ENCODE peak calls at places on chromosome 16, in eight cellular contexts. Y is SK-N-SH, U is endothelial cell of umbilical vein, M is GM12878, Z is H1, G is HepG2, E is HCT116, L is K562. W is an unnamed sample.

GRCh38 chr16:27824786-27825185 is 238.7 kb downstream of the GSG1L start:
- DNase-seq in Y (no peak), U (no peak), M (no peak), Z (no peak), G (no peak), E (no peak), L (no peak), W (no peak)

GRCh38 chr16:78593352-78593751 is 493.9 kb downstream of the WWOX start:
- DNase-seq in Y (no peak), U (no peak), M (no peak), Z (no peak), G (peak; percentile 30), E (no peak), L (no peak), W (no peak)

GRCh38 chr16:83040174-83040573 is 413.4 kb downstream of the CDH13 start:
- DNase-seq in Y (no peak), U (peak; percentile 18), M (no peak), Z (no peak), G (no peak), E (no peak), L (no peak), W (no peak)

GRCh38 chr16:82810077-82810476 is 183.3 kb downstream of the CDH13 start:
- DNase-seq in Y (no peak), U (no peak), M (no peak), Z (no peak), G (no peak), E (no peak), L (no peak), W (no peak)

GRCh38 chr16:64428463-64428862 is 693.4 kb downstream of the CDH11 start:
- DNase-seq in Y (peak; percentile 6), U (peak; percentile 82), M (no peak), Z (no peak), G (no peak), E (no peak), L (no peak), W (no peak)

GRCh38 chr16:48354877-48355585 is 30.2 kb downstream of the SIAH1 start:
- DNase-seq in Y (no peak), U (no peak), M (no peak), Z (no peak), G (no peak), E (no peak), L (peak; percentile 16), W (no peak)

GRCh38 chr16:64654137-64654652 is 467.7 kb downstream of the CDH11 start:
- DNase-seq in Y (no peak), U (no peak), M (no peak), Z (no peak), G (no peak), E (no peak), L (no peak), W (no peak)

GRCh38 chr16:48300391-48300856 is 53.1 kb upstream of the ABCC11 start:
- DNase-seq in Y (no peak), U (no peak), M (no peak), Z (no peak), G (no peak), E (peak; percentile 26), L (no peak), W (peak; percentile 20)

GRCh38 chr16:81035975-81036750 is 521 bp downstream of the ATMIN start:
- DNase-seq in Y (peak; percentile 80), U (peak; percentile 40), M (no peak), Z (no peak), G (peak; percentile 11), E (no peak), L (peak; percentile 72), W (no peak)

GRCh38 chr16:84726079-84726669 is 26.4 kb downstream of the USP10 start:
- DNase-seq in Y (peak; percentile 68), U (peak; percentile 82), M (no peak), Z (peak; percentile 36), G (peak; percentile 70), E (peak; percentile 61), L (peak; percentile 69), W (peak; percentile 66)

GRCh38 chr16:85969591-85969990 is 70.6 kb downstream of the IRF8 start:
- DNase-seq in Y (no peak), U (no peak), M (no peak), Z (no peak), G (no peak), E (no peak), L (no peak), W (no peak)

GRCh38 chr16:56897026-56897799 is 32.2 kb downstream of the SLC12A3 start:
- DNase-seq in Y (no peak), U (no peak), M (no peak), Z (no peak), G (no peak), E (no peak), L (no peak), W (no peak)

GRCh38 chr16:12321363-12321762 is 344.8 kb downstream of the SNX29 start:
- DNase-seq in Y (no peak), U (no peak), M (no peak), Z (no peak), G (peak; percentile 66), E (no peak), L (no peak), W (no peak)

GRCh38 chr16:68346892-68347480 is 36.2 kb downstream of the PRMT7 start:
- DNase-seq in Y (no peak), U (no peak), M (no peak), Z (no peak), G (no peak), E (no peak), L (no peak), W (no peak)

GRCh38 chr16:85395207-85395912 is 217.8 kb upstream of the GSE1 start:
- DNase-seq in Y (peak; percentile 94), U (peak; percentile 63), M (peak; percentile 24), Z (no peak), G (peak; percentile 37), E (peak; percentile 92), L (peak; percentile 80), W (no peak)

GRCh38 chr16:19649980-19650379 is 68.0 kb downstream of the KNOP1 start:
- DNase-seq in Y (no peak), U (no peak), M (no peak), Z (no peak), G (no peak), E (no peak), L (no peak), W (no peak)

GRCh38 chr16:27728691-27729090 is 178.7 kb downstream of the KATNIP start:
- DNase-seq in Y (no peak), U (no peak), M (no peak), Z (no peak), G (no peak), E (no peak), L (no peak), W (no peak)

GRCh38 chr16:84502581-84502980 is 1.9 kb downstream of the MEAK7 start:
- DNase-seq in Y (no peak), U (no peak), M (no peak), Z (no peak), G (no peak), E (no peak), L (no peak), W (no peak)

GRCh38 chr16:50591800-50592771 is 43.9 kb downstream of the NKD1 start:
- DNase-seq in Y (peak; percentile 75), U (no peak), M (no peak), Z (no peak), G (no peak), E (no peak), L (no peak), W (no peak)

GRCh38 chr16:3074860-3075545 is 9.6 kb downstream of the IL32 start:
- DNase-seq in Y (no peak), U (no peak), M (peak; percentile 69), Z (no peak), G (no peak), E (no peak), L (peak; percentile 17), W (no peak)
- TF ChIP-seq POLR2AphosphoS5 in Y (no peak), U (no peak), M (peak; percentile 45), Z (no peak), G (no peak), E (no peak), L (no peak), W (no peak)

GRCh38 chr16:74030000-74030399 is 266.6 kb upstream of the PSMD7 start:
- DNase-seq in Y (no peak), U (no peak), M (no peak), Z (no peak), G (no peak), E (no peak), L (no peak), W (no peak)
- H3K9ac ChIP-seq in Y (no peak overlapping the region), U (no peak overlapping the region), M (no peak overlapping the region), Z (no peak overlapping the region), G (no peak overlapping the region), E (no peak overlapping the region), L (no peak overlapping the region), W (no peak overlapping the region)

GRCh38 chr16:23101012-23101550 is 48.2 kb downstream of the USP31 start:
- DNase-seq in Y (no peak), U (no peak), M (no peak), Z (no peak), G (no peak), E (no peak), L (no peak), W (no peak)

GRCh38 chr16:23103603-23104002 is 45.6 kb downstream of the USP31 start:
- DNase-seq in Y (no peak), U (no peak), M (no peak), Z (no peak), G (no peak), E (no peak), L (no peak), W (no peak)

GRCh38 chr16:23107117-23107516 is 42.1 kb downstream of the USP31 start:
- DNase-seq in Y (no peak), U (no peak), M (no peak), Z (no peak), G (no peak), E (no peak), L (no peak), W (no peak)

GRCh38 chr16:23105309-23105708 is 43.9 kb downstream of the USP31 start:
- DNase-seq in Y (no peak), U (no peak), M (no peak), Z (no peak), G (no peak), E (no peak), L (no peak), W (no peak)

DNA sequence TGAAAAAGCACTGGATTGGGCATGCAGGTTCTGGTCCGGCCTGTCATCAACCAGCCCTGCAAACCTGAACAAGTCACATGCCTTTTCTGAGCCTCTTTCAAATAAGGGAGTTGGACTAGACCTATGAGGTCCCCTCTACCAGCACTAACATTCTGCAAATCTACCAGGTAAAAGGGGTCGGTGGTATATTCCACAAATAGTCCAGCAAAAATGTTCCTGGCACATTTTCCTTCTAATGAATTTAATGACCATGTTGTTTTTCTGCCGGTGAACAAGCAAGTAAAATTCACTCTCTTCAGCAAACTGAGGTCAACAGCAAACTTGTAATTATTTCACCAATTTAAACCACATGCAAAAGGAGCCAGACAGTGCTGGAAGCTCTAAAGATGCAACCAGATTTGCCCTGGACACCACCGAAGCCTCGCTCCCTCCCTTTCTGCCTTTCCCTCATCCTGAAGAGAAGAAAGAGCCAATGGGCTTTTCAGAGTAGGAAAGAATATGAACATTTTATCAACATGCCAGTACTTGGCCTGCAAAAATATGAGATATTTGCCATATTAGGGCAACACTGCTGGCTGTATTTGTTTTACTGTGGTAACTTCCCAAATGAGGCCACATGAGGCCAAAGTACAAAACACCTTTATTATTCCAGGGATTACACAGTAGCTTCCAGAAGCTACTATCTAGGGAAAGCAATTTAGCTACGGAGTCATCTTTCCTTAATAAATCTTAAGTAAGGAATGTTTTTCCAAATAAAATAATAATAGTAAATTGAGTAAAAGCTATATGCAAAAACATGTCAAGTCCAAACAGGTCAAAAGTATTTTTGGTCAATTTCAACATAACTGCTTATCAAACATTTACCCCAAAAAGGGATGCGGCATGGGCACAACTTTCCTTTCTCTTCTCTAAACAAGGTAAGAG is 45.0 kb downstream of the USP31 start:
- DNase-seq in Y (no peak), U (no peak), M (no peak), Z (no peak), G (peak; percentile 98), E (no peak), L (no peak), W (no peak)
- TF ChIP-seq POLR2AphosphoS5 in Y (no peak), U (no peak), M (no peak), Z (no peak), G (no peak), E (no peak), L (no peak), W (no peak)

GRCh38 chr16:2518823-2519710 is 1.1 kb upstream of the AMDHD2 start:
- DNase-seq in Y (peak; percentile 55), U (no peak), M (no peak), Z (no peak), G (no peak), E (no peak), L (no peak), W (no peak)
- H3K9ac ChIP-seq in Y (no peak overlapping the region), U (no peak overlapping the region), M (no peak overlapping the region), Z (no peak overlapping the region), G (no peak overlapping the region), E (peak overlapping the region; percentile 32), L (no peak overlapping the region), W (no peak overlapping the region)